ENCODE peak calls at places on chromosomes 3 and 15, in five cellular contexts. One of them, this sample, is unnamed.

GRCh38 chr15:48283361-48284157 is 47.7 kb upstream of the DUT start:
- DNase-seq in Panc1: no peak
- DNase-seq in BE2C: no peak
- DNase-seq in kidney epithelial cell: no peak
- DNase-seq in fibroblast of lung: peak
- DNase-seq in this sample: no peak

GRCh38 chr3:52877085-52877484 is 20.3 kb downstream of the STIMATE start:
- DNase-seq in Panc1: no peak
- DNase-seq in BE2C: no peak
- DNase-seq in kidney epithelial cell: no peak
- DNase-seq in fibroblast of lung: no peak
- DNase-seq in this sample: no peak

GRCh38 chr3:105722943-105723556 is 145.8 kb downstream of the CBLB start:
- DNase-seq in Panc1: no peak
- DNase-seq in BE2C: no peak
- DNase-seq in kidney epithelial cell: no peak
- DNase-seq in fibroblast of lung: no peak
- DNase-seq in this sample: no peak

GRCh38 chr15:95041297-95041696 is 809.9 kb downstream of the MCTP2 start:
- DNase-seq in Panc1: no peak
- DNase-seq in BE2C: no peak
- DNase-seq in kidney epithelial cell: no peak
- DNase-seq in fibroblast of lung: peak
- DNase-seq in this sample: no peak

GRCh38 chr15:60801336-60801735 is 322.4 kb upstream of the ICE2 start:
- DNase-seq in Panc1: no peak
- DNase-seq in BE2C: no peak
- DNase-seq in kidney epithelial cell: no peak
- DNase-seq in fibroblast of lung: no peak
- DNase-seq in this sample: no peak

GRCh38 chr3:61530355-61530754 is 31.0 kb upstream of the PTPRG start:
- DNase-seq in Panc1: no peak
- DNase-seq in BE2C: no peak
- DNase-seq in kidney epithelial cell: peak
- DNase-seq in fibroblast of lung: peak
- DNase-seq in this sample: no peak

GRCh38 chr3:95923496-95924210 is 890.7 kb upstream of the EPHA6 start:
- DNase-seq in Panc1: no peak
- DNase-seq in BE2C: peak
- DNase-seq in kidney epithelial cell: peak
- DNase-seq in fibroblast of lung: peak
- DNase-seq in this sample: no peak

GRCh38 chr3:183494341-183494740 is 61.2 kb downstream of the KLHL6 start:
- DNase-seq in Panc1: no peak
- DNase-seq in BE2C: no peak
- DNase-seq in kidney epithelial cell: no peak
- DNase-seq in fibroblast of lung: no peak
- DNase-seq in this sample: no peak

GRCh38 chr15:67914537-67915373 is 74.9 kb upstream of the RNU6-1 start:
- DNase-seq in Panc1: peak
- DNase-seq in BE2C: no peak
- DNase-seq in kidney epithelial cell: no peak
- DNase-seq in fibroblast of lung: peak
- DNase-seq in this sample: no peak

DNA sequence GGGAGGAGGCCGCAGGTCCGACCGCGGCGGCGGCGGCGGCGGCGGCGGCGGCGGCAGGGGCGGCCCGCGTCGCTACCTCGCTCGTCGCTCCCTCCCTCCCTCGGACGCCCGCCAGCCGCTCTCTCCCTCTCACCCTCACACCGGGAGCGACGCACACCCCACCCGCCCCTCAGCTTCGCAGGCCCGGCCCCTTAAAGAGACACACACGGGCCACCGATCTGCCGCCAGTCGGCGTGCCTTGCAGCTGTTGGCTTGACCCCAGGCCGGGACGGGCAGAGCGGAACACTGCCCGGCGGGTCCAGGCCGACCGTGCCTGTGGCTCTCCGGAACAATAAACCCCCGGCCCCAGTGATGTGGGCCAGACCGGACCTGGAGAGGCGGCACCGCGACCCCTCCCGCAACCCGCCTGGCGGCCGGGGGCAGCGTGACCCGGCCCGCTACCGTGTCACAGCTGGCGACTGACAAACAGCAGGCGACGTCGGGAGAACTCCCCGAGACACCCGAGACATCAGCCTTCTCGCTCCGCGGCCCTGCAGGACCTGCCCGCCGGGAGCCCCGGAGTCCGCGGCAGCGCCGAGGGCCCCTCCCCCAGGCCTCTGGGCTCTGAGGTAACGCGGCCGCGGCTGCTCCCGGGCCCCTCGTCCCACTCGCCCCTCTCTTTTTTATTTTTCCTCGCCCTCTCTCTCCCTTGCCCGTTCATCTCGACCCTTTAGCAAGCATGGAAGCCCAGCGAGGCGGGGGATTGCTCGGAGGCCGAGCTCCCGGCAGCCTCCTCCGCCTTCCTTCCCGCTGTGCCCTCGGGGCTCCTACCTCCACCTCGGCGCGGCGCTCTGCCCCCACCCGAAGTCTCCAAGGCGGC is at the start of gene SETD2:
- DNase-seq in Panc1: peak
- DNase-seq in BE2C: peak
- DNase-seq in kidney epithelial cell: peak
- DNase-seq in fibroblast of lung: peak
- DNase-seq in this sample: peak
- TF ChIP-seq CTCF in Panc1: peak
- TF ChIP-seq CTCF in BE2C: no peak
- TF ChIP-seq CTCF in kidney epithelial cell: peak
- TF ChIP-seq CTCF in fibroblast of lung: peak
- TF ChIP-seq CTCF in this sample: peak

DNA sequence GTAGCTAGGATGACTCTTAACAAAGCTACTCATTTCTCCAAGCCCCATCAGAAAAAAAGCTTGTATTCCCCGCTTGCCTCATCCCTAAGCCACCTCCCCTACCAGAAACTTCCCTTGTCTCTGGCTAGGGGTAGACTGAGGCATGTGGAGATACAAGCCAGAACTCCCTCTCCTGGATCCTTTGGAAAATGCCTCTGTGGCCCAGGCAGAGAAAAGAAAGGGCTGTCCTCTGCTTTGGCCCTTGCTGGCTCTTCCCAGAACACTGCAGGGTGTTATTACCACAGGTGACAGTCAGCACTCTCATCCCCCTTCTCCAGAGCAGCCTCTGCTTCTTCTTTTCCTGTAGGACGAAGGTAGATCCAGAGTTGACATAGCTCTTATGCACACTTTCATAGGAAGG is 15.2 kb downstream of the RMDN3 start:
- DNase-seq in Panc1: no peak
- DNase-seq in BE2C: no peak
- DNase-seq in kidney epithelial cell: no peak
- DNase-seq in fibroblast of lung: no peak
- DNase-seq in this sample: no peak
- TF ChIP-seq CTCF in Panc1: no peak
- TF ChIP-seq CTCF in BE2C: no peak
- TF ChIP-seq CTCF in kidney epithelial cell: no peak
- TF ChIP-seq CTCF in fibroblast of lung: no peak
- TF ChIP-seq CTCF in this sample: no peak

GRCh38 chr3:5011555-5012256 is 32.5 kb downstream of the BHLHE40 start:
- DNase-seq in Panc1: no peak
- DNase-seq in BE2C: no peak
- DNase-seq in kidney epithelial cell: no peak
- DNase-seq in fibroblast of lung: no peak
- DNase-seq in this sample: no peak
- TF ChIP-seq CTCF in Panc1: no peak
- TF ChIP-seq CTCF in BE2C: no peak
- TF ChIP-seq CTCF in kidney epithelial cell: no peak
- TF ChIP-seq CTCF in fibroblast of lung: no peak
- TF ChIP-seq CTCF in this sample: no peak

GRCh38 chr15:79154491-79155182 is 64.1 kb upstream of the RASGRF1 start:
- DNase-seq in Panc1: no peak
- DNase-seq in BE2C: peak
- DNase-seq in kidney epithelial cell: no peak
- DNase-seq in fibroblast of lung: no peak
- DNase-seq in this sample: no peak
- TF ChIP-seq CTCF in Panc1: no peak
- TF ChIP-seq CTCF in BE2C: no peak
- TF ChIP-seq CTCF in kidney epithelial cell: no peak
- TF ChIP-seq CTCF in fibroblast of lung: no peak
- TF ChIP-seq CTCF in this sample: no peak

GRCh38 chr3:14403636-14404395 is 1.4 kb downstream of the SLC6A6 start:
- DNase-seq in Panc1: no peak
- DNase-seq in BE2C: no peak
- DNase-seq in kidney epithelial cell: no peak
- DNase-seq in fibroblast of lung: no peak
- DNase-seq in this sample: no peak

GRCh38 chr3:14401692-14402303 is 608 bp upstream of the SLC6A6 start:
- DNase-seq in Panc1: no peak
- DNase-seq in BE2C: no peak
- DNase-seq in kidney epithelial cell: no peak
- DNase-seq in fibroblast of lung: no peak
- DNase-seq in this sample: no peak

GRCh38 chr3:14405120-14405885 is 2.9 kb downstream of the SLC6A6 start:
- DNase-seq in Panc1: no peak
- DNase-seq in BE2C: no peak
- DNase-seq in kidney epithelial cell: no peak
- DNase-seq in fibroblast of lung: no peak
- DNase-seq in this sample: no peak

GRCh38 chr3:14404396-14405119 is 2.2 kb downstream of the SLC6A6 start:
- DNase-seq in Panc1: no peak
- DNase-seq in BE2C: no peak
- DNase-seq in kidney epithelial cell: no peak
- DNase-seq in fibroblast of lung: no peak
- DNase-seq in this sample: peak

DNA sequence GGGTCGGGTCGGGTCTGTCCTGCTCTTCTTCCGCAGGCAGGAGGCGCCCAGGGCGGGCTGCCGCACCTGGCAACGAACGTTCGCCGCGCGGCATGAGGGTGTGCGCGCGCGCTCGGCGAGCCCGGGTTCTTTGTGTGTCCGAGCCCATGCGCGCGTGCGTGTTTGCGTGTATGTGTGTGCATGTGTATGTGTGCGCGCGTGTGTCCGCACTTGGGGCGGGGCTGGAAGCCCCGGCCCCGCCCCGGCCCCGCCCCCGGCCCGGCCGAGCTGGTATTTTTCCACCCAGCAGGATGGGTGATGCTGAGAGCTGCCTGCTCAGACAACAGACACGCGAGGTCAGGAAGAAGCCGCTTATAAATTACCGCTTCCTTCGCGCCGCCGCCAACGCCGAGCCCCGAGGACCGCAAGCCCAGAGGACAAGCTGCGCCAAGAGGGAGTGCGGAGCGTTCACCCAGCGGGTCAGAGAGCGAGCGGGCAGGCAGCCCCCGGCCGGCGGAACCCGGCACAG is at the start of gene SLC6A6:
- DNase-seq in Panc1: no peak
- DNase-seq in BE2C: peak
- DNase-seq in kidney epithelial cell: peak
- DNase-seq in fibroblast of lung: peak
- DNase-seq in this sample: peak
- TF ChIP-seq CTCF in Panc1: no peak
- TF ChIP-seq CTCF in BE2C: peak
- TF ChIP-seq CTCF in kidney epithelial cell: peak
- TF ChIP-seq CTCF in fibroblast of lung: peak
- TF ChIP-seq CTCF in this sample: no peak

This sample was measured in D721Med.